ENCODE peak calls at places on chromosome 11, in seven cellular contexts. O, B, W, C, Z, T and Q are unnamed samples.

GRCh38 chr11:27540051-27540450 is 33.5 kb upstream of the LIN7C start:
- DNase-seq in O (no peak), B (no peak), W (no peak), C (no peak), Z (no peak), T (no peak), Q (no peak)

GRCh38 chr11:75261902-75262361 is 21.4 kb downstream of the TPBGL start:
- DNase-seq in O (no peak), B (no peak), W (no peak), C (no peak), Z (no peak), T (no peak), Q (no peak)

GRCh38 chr11:111409915-111410314 is 30.8 kb upstream of the POU2AF1 start:
- DNase-seq in O (no peak), B (no peak), W (no peak), C (no peak), Z (no peak), T (no peak), Q (no peak)

GRCh38 chr11:3671334-3672254 is at the start of gene CHRNA10:
- DNase-seq in O (no peak), B (no peak), W (no peak), C (no peak), Z (no peak), T (no peak), Q (no peak)

GRCh38 chr11:2582958-2583604 is 116.7 kb downstream of the KCNQ1OT1 start:
- DNase-seq in O (peak; percentile 31), B (no peak), W (no peak), C (no peak), Z (no peak), T (no peak), Q (no peak)

GRCh38 chr11:75191330-75191717 is 40.4 kb downstream of the SLCO2B1 start:
- DNase-seq in O (no peak), B (no peak), W (no peak), C (no peak), Z (no peak), T (no peak), Q (no peak)

GRCh38 chr11:125448136-125448535 is 47.9 kb downstream of the FEZ1 start:
- DNase-seq in O (no peak), B (no peak), W (no peak), C (peak; percentile 17), Z (no peak), T (peak; percentile 46), Q (no peak)

GRCh38 chr11:45876401-45876800 is 9.1 kb upstream of the MAPK8IP1 start:
- DNase-seq in O (no peak), B (no peak), W (no peak), C (no peak), Z (no peak), T (no peak), Q (no peak)

GRCh38 chr11:44421090-44421675 is 111.2 kb upstream of the ALX4 start:
- DNase-seq in O (peak; percentile 75), B (no peak), W (no peak), C (no peak), Z (no peak), T (peak; percentile 25), Q (no peak)

GRCh38 chr11:61879152-61879551 is 12.2 kb downstream of the FADS3 start:
- DNase-seq in O (no peak), B (no peak), W (no peak), C (no peak), Z (no peak), T (no peak), Q (no peak)

GRCh38 chr11:131464481-131464880 is 94.1 kb downstream of the NTM start:
- DNase-seq in O (no peak), B (no peak), W (no peak), C (no peak), Z (no peak), T (no peak), Q (no peak)

GRCh38 chr11:11555228-11555627 is 66.6 kb downstream of the GALNT18 start:
- DNase-seq in O (no peak), B (no peak), W (no peak), C (no peak), Z (no peak), T (no peak), Q (no peak)